ENCODE peak calls at places on chromosomes 7 and 10, in eight cellular contexts. W, R, B, E, U, N, F and X are unnamed samples. For H3K27me3, the result is how much of the 10 kb centered on the place peaks cover.

GRCh38 chr10:127003032-127003685 is 97.9 kb downstream of the DOCK1 start:
- DNase-seq in W (no peak), R (no peak), B (no peak), E (no peak), U (no peak), N (no peak), F (no peak), X (no peak)

GRCh38 chr7:4144801-4145470 is 537.2 kb upstream of the FOXK1 start:
- DNase-seq in W (peak), R (peak), B (no peak), E (peak), U (peak), N (peak), F (no peak), X (peak)

GRCh38 chr7:80263321-80263720 is 128.7 kb downstream of the GNAI1 start:
- DNase-seq in W (no peak), R (no peak), B (no peak), E (no peak), U (no peak), N (no peak), F (no peak), X (no peak)

GRCh38 chr7:121832347-121832746 is 40.6 kb upstream of the PTPRZ1 start:
- DNase-seq in W (no peak), R (peak), B (no peak), E (no peak), U (no peak), N (no peak), F (no peak), X (no peak)

GRCh38 chr10:89360153-89360552 is 17.7 kb upstream of the IFIT1B start:
- DNase-seq in W (no peak), R (no peak), B (no peak), E (no peak), U (no peak), N (no peak), F (no peak), X (no peak)

GRCh38 chr10:93573051-93573909 is 6.8 kb downstream of the FFAR4 start:
- DNase-seq in W (no peak), R (no peak), B (peak), E (peak), U (no peak), N (no peak), F (no peak), X (peak)

GRCh38 chr7:140641532-140642191 is 1.0 kb upstream of the DENND2A start:
- DNase-seq in W (no peak), R (no peak), B (no peak), E (no peak), U (no peak), N (no peak), F (no peak), X (no peak)

GRCh38 chr7:14351167-14351566 is 361.7 kb upstream of the ETV1 start:
- DNase-seq in W (no peak), R (no peak), B (no peak), E (no peak), U (no peak), N (no peak), F (no peak), X (no peak)

GRCh38 chr10:23442936-23443335 is 4.1 kb downstream of the OTUD1 start:
- DNase-seq in W (no peak), R (no peak), B (no peak), E (no peak), U (peak), N (no peak), F (no peak), X (no peak)

GRCh38 chr7:104196161-104196560 is 11.7 kb downstream of the ORC5 start:
- DNase-seq in W (no peak), R (no peak), B (no peak), E (no peak), U (peak), N (no peak), F (no peak), X (no peak)

GRCh38 chr7:150966002-150966401 is 12.1 kb downstream of the KCNH2 start:
- DNase-seq in W (no peak), R (no peak), B (no peak), E (no peak), U (no peak), N (no peak), F (no peak), X (no peak)

GRCh38 chr7:136911362-136911761 is 42.9 kb downstream of the CHRM2 start:
- DNase-seq in W (no peak), R (no peak), B (no peak), E (no peak), U (peak), N (no peak), F (no peak), X (no peak)

GRCh38 chr10:8172604-8173003 is 118.1 kb downstream of the GATA3 start:
- DNase-seq in W (no peak), R (no peak), B (no peak), E (no peak), U (no peak), N (no peak), F (no peak), X (no peak)

GRCh38 chr7:157397751-157398691 is 61.2 kb downstream of the DNAJB6 start:
- DNase-seq in W (no peak), R (peak), B (peak), E (no peak), U (peak), N (peak), F (no peak), X (no peak)

GRCh38 chr7:29228289-29229011 is 33.9 kb downstream of the CHN2 start:
- DNase-seq in W (peak), R (no peak), B (no peak), E (no peak), U (no peak), N (peak), F (peak), X (no peak)

GRCh38 chr10:126569513-126570447 is 100.7 kb downstream of the C10orf90 start:
- DNase-seq in W (no peak), R (no peak), B (no peak), E (no peak), U (peak), N (no peak), F (no peak), X (no peak)

GRCh38 chr7:140696679-140697446 is at the start of gene NDUFB2:
- DNase-seq in W (peak), R (peak), B (peak), E (peak), U (peak), N (peak), F (peak), X (peak)

GRCh38 chr7:39948375-39948774 is 1.7 kb upstream of the CDK13 start:
- DNase-seq in W (no peak), R (peak), B (no peak), E (no peak), U (no peak), N (peak), F (no peak), X (no peak)

GRCh38 chr7:79528421-79528820 is 75.0 kb upstream of the MAGI2 start:
- DNase-seq in W (no peak), R (no peak), B (no peak), E (no peak), U (no peak), N (no peak), F (no peak), X (no peak)

GRCh38 chr7:34672430-34672829 is 14.4 kb downstream of the NPSR1 start:
- DNase-seq in W (no peak), R (no peak), B (no peak), E (no peak), U (peak), N (no peak), F (no peak), X (no peak)

GRCh38 chr7:4076701-4077294 is 605.3 kb upstream of the FOXK1 start:
- DNase-seq in W (no peak), R (no peak), B (no peak), E (no peak), U (no peak), N (no peak), F (no peak), X (no peak)

GRCh38 chr10:133260895-133261725 is 15.6 kb downstream of the ADAM8 start:
- DNase-seq in W (no peak), R (peak), B (peak), E (no peak), U (no peak), N (peak), F (peak), X (peak)

GRCh38 chr10:283140-283479 is 147.9 kb downstream of the ZMYND11 start:
- DNase-seq in W (no peak), R (no peak), B (no peak), E (no peak), U (no peak), N (no peak), F (no peak), X (no peak)

GRCh38 chr10:132592790-132593788 is 55.5 kb downstream of the INPP5A start:
- DNase-seq in W (no peak), R (no peak), B (no peak), E (no peak), U (no peak), N (peak), F (peak), X (no peak)

GRCh38 chr10:132257271-132257670 is 50.5 kb downstream of the STK32C start:
- DNase-seq in W (no peak), R (no peak), B (no peak), E (no peak), U (peak), N (no peak), F (no peak), X (no peak)

GRCh38 chr7:40969641-40970040 is 733.2 kb downstream of the INHBA start:
- DNase-seq in W (no peak), R (no peak), B (no peak), E (no peak), U (no peak), N (no peak), F (no peak), X (no peak)

GRCh38 chr10:78277734-78278404 is 244.2 kb downstream of the RPS24 start:
- DNase-seq in W (no peak), R (peak), B (peak), E (no peak), U (peak), N (no peak), F (no peak), X (peak)

GRCh38 chr7:79786187-79786586 is 332.7 kb upstream of the MAGI2 start:
- DNase-seq in W (no peak), R (no peak), B (no peak), E (no peak), U (peak), N (no peak), F (no peak), X (no peak)

GRCh38 chr10:128475686-128476410 is 349.6 kb upstream of the MKI67 start:
- DNase-seq in W (peak), R (no peak), B (no peak), E (no peak), U (no peak), N (no peak), F (no peak), X (no peak)

GRCh38 chr7:45885264-45885882 is 2.9 kb upstream of the IGFBP1 start:
- DNase-seq in W (peak), R (no peak), B (no peak), E (no peak), U (no peak), N (no peak), F (no peak), X (no peak)

GRCh38 chr10:74775099-74775498 is 51.3 kb upstream of the KAT6B start:
- DNase-seq in W (no peak), R (no peak), B (no peak), E (no peak), U (no peak), N (no peak), F (no peak), X (no peak)

GRCh38 chr7:150944066-150945042 is 33.8 kb downstream of the KCNH2 start:
- DNase-seq in W (peak), R (peak), B (no peak), E (no peak), U (no peak), N (no peak), F (peak), X (no peak)

GRCh38 chr10:10878944-10879343 is 138.7 kb upstream of the CELF2 start:
- DNase-seq in W (no peak), R (no peak), B (no peak), E (no peak), U (no peak), N (no peak), F (no peak), X (no peak)

GRCh38 chr10:48449501-48450232 is 143.2 kb downstream of the MAPK8 start:
- DNase-seq in W (no peak), R (no peak), B (peak), E (no peak), U (no peak), N (no peak), F (peak), X (no peak)

DNA sequence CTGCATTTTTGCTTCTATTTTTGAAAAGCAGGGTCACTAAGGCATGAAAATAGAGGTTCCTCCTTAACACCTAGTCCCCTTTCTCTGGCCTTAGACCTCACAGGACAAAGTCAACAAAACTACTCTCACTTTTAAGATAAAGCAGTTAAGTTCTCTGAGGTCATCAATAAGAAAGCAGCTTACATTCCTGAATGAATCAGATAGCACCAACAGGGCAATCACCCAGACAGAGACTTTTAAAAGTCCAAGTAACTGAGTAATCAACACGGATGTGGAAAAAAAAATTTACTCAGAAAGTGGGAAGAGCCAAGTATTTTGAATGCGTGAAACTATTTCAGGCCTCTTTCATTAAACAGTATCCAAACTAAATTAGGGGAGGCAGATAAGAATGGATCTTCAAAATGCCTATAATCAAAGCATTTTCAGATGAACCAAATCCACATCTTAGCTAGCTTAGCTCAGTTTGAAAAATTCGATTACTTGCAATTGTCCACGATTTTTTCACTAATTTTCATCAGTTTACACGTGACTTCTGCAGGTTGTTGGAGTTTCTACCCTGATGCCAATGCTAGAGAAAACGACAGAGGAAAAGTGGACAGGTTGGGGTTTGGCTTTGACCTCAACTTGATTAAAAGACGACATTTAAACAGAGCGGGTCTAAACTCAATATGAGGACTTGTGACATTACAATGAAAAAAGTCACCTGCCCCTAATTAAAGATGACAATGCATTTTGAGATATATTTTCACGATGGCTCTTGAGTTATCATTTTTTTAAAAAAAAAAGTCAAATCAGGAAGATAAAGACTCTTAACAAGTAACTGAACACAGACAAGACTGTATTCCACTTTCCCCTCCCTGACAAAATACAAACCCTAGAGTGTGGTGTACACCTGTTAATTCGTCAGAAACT is 1.6 kb downstream of the BEND7 start:
- DNase-seq in W (no peak), R (no peak), B (no peak), E (no peak), U (peak), N (no peak), F (no peak), X (no peak)
- H3K4me3 ChIP-seq in W (peak), R (peak), B (peak), E (peak), U (peak), N (no peak), F (peak), X (no peak)

GRCh38 chr10:102421645-102422585 is 1.3 kb downstream of the FBXL15 start:
- DNase-seq in W (peak), R (peak), B (peak), E (no peak), U (no peak), N (peak), F (peak), X (peak)
- TF ChIP-seq POLR2A in W (peak), R (no peak), B (no peak), E (no peak), U (no peak), N (no peak), F (peak), X (peak)

GRCh38 chr7:130732980-130733865 is 784 bp downstream of the KLF14 start:
- DNase-seq in W (peak), R (peak), B (peak), E (no peak), U (peak), N (peak), F (peak), X (peak)
- H3K27me3 ChIP-seq in W (under half), R (under half), B (half or more), E (under half), U (half or more), N (half or more), F (under half), X (under half)

DNA sequence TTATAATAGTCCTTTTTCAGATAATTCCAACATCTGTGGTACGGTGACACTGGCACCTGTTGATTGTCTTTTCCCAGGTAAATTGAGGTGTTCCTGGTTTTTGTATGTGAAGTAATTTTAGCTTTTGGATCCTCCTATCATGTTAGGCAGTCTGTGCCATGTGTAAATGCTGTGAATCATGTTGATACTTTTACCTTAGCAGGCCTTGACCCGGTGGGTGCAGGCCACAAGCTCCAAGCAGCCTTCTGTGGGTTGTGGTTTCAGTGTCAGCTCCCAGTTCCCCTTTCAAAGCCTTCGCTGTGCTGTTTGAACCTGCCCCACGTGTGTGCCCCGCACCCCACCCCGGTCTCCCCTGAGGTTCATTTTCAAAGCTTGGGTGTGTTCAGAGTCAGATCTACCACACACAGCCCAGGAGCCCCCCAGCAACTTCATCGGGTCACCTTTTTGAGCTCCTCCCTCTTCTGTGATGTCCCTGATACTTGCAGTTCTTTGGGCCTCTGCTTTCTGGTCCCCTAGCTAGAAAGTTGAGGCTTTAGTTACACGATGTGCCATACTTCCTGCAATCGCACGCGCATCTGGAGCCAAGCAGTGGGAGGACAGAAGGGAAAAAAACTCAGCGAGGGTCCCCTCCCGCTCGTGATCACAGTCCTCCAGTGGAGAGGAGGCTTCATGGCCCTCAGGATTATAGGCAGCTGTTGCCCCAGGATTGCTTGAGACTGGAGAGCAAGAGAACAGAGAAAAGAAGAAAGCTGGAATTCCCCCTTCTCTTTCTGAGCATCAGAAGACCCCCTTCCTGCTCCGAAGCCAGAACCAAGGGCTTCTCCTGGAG is 8.7 kb upstream of the BHLHA15 start:
- DNase-seq in W (no peak), R (no peak), B (no peak), E (no peak), U (no peak), N (peak), F (peak), X (no peak)
- H3K4me3 ChIP-seq in W (no peak), R (no peak), B (no peak), E (no peak), U (no peak), N (no peak), F (no peak), X (no peak)

GRCh38 chr7:106655703-106656498 is 5.1 kb downstream of the CCDC71L start:
- DNase-seq in W (no peak), R (no peak), B (no peak), E (no peak), U (no peak), N (no peak), F (no peak), X (no peak)
- TF ChIP-seq POLR2A in W (no peak), R (no peak), B (no peak), E (no peak), U (no peak), N (no peak), F (no peak), X (no peak)

GRCh38 chr10:15620304-15620703 is 99.4 kb downstream of the ITGA8 start:
- DNase-seq in W (no peak), R (no peak), B (no peak), E (no peak), U (no peak), N (no peak), F (no peak), X (no peak)
- H3K27me3 ChIP-seq in W (under half), R (under half), B (under half), E (under half), U (under half), N (under half), F (under half), X (under half)